ENCODE peak calls at places on chromosomes 2 and 18, in nine cellular contexts. M, X, P, A, J, T, L, B and U are unnamed samples.

GRCh38 chr18:10232062-10232461 is 222.4 kb upstream of the APCDD1 start:
- DNase-seq in M (no peak), X (no peak), P (no peak), A (no peak), J (no peak), T (no peak), L (no peak), B (no peak), U (no peak)

GRCh38 chr2:126446106-126446695 is 209.8 kb upstream of the GYPC start:
- DNase-seq in M (no peak), X (no peak), P (no peak), A (no peak), J (no peak), T (no peak), L (no peak), B (no peak), U (no peak)

GRCh38 chr2:231687133-231687852 is 21.0 kb upstream of the PTMA start:
- DNase-seq in M (peak), X (peak), P (peak), A (peak), J (no peak), T (no peak), L (peak), B (peak), U (no peak)

GRCh38 chr2:38728694-38729093 is 22.5 kb downstream of the SRSF7 start:
- DNase-seq in M (no peak), X (no peak), P (no peak), A (no peak), J (no peak), T (no peak), L (no peak), B (no peak), U (no peak)

GRCh38 chr2:186820303-186820702 is 28.7 kb downstream of the ZSWIM2 start:
- DNase-seq in M (no peak), X (no peak), P (no peak), A (no peak), J (no peak), T (no peak), L (no peak), B (no peak), U (no peak)

GRCh38 chr2:218717262-218717661 is 6.6 kb downstream of the TTLL4 start:
- DNase-seq in M (no peak), X (no peak), P (no peak), A (no peak), J (no peak), T (peak), L (no peak), B (no peak), U (no peak)

GRCh38 chr18:37565138-37565984 is at the start of gene CELF4:
- DNase-seq in M (no peak), X (no peak), P (no peak), A (no peak), J (peak), T (peak), L (no peak), B (peak), U (no peak)

GRCh38 chr2:9693138-9693520 is 62.3 kb upstream of the YWHAQ start:
- DNase-seq in M (no peak), X (no peak), P (no peak), A (peak), J (no peak), T (peak), L (no peak), B (peak), U (no peak)

GRCh38 chr2:121185571-121186074 is 99.4 kb downstream of the TFCP2L1 start:
- DNase-seq in M (no peak), X (no peak), P (no peak), A (no peak), J (peak), T (peak), L (no peak), B (no peak), U (no peak)

GRCh38 chr2:47002480-47003381 is 87.1 kb upstream of the MCFD2 start:
- DNase-seq in M (no peak), X (no peak), P (peak), A (no peak), J (no peak), T (no peak), L (peak), B (no peak), U (no peak)

GRCh38 chr2:197378494-197378972 is 56.3 kb downstream of the SF3B1 start:
- DNase-seq in M (peak), X (peak), P (peak), A (peak), J (no peak), T (peak), L (peak), B (no peak), U (no peak)

GRCh38 chr18:74508821-74509225 is 12.7 kb downstream of the CNDP2 start:
- DNase-seq in M (no peak), X (no peak), P (no peak), A (no peak), J (no peak), T (no peak), L (no peak), B (no peak), U (no peak)

GRCh38 chr2:102620367-102620766 is 1.0 kb downstream of the SLC9A2 start:
- DNase-seq in M (no peak), X (no peak), P (peak), A (no peak), J (no peak), T (peak), L (no peak), B (no peak), U (no peak)

GRCh38 chr18:48800877-48801727 is 149.7 kb downstream of the SMAD7 start:
- DNase-seq in M (no peak), X (no peak), P (no peak), A (peak), J (peak), T (no peak), L (no peak), B (peak), U (no peak)